ENCODE peak calls at places on chromosomes 2 and 18, in nine cellular contexts. One of them, this sample, is unnamed.

GRCh38 chr18:55387139-55387984 is 200.6 kb downstream of the TCF4 start:
- DNase-seq in WERI-Rb-1: no peak
- DNase-seq in AG04450: no peak
- DNase-seq in naive thymus-derived CD4-positive, alpha-beta T cell: no peak
- DNase-seq in thyroid gland: no peak
- DNase-seq in small intestine: no peak
- DNase-seq in fibroblast of lung: no peak
- DNase-seq in tibial nerve: no peak
- DNase-seq in brain microvascular endothelial cell: no peak
- DNase-seq in this sample: no peak

GRCh38 chr2:10241641-10242430 is 60.9 kb upstream of the HPCAL1 start:
- DNase-seq in WERI-Rb-1: no peak
- DNase-seq in AG04450: no peak
- DNase-seq in naive thymus-derived CD4-positive, alpha-beta T cell: no peak
- DNase-seq in thyroid gland: no peak
- DNase-seq in small intestine: no peak
- DNase-seq in fibroblast of lung: no peak
- DNase-seq in tibial nerve: no peak
- DNase-seq in brain microvascular endothelial cell: no peak
- DNase-seq in this sample: no peak

GRCh38 chr2:174593041-174593440 is 4.6 kb downstream of the WIPF1 start:
- DNase-seq in WERI-Rb-1: no peak
- DNase-seq in AG04450: no peak
- DNase-seq in naive thymus-derived CD4-positive, alpha-beta T cell: no peak
- DNase-seq in thyroid gland: no peak
- DNase-seq in small intestine: no peak
- DNase-seq in fibroblast of lung: no peak
- DNase-seq in tibial nerve: no peak
- DNase-seq in brain microvascular endothelial cell: no peak
- DNase-seq in this sample: no peak

GRCh38 chr18:13147146-13147545 is 71.4 kb upstream of the LDLRAD4 start:
- DNase-seq in WERI-Rb-1: no peak
- DNase-seq in AG04450: no peak
- DNase-seq in naive thymus-derived CD4-positive, alpha-beta T cell: no peak
- DNase-seq in thyroid gland: no peak
- DNase-seq in small intestine: no peak
- DNase-seq in fibroblast of lung: no peak
- DNase-seq in tibial nerve: no peak
- DNase-seq in brain microvascular endothelial cell: no peak
- DNase-seq in this sample: no peak

GRCh38 chr2:223925106-223925505 is 20.0 kb downstream of the WDFY1 start:
- DNase-seq in WERI-Rb-1: no peak
- DNase-seq in AG04450: no peak
- DNase-seq in naive thymus-derived CD4-positive, alpha-beta T cell: no peak
- DNase-seq in thyroid gland: no peak
- DNase-seq in small intestine: no peak
- DNase-seq in fibroblast of lung: peak; percentile 72
- DNase-seq in tibial nerve: no peak
- DNase-seq in brain microvascular endothelial cell: no peak
- DNase-seq in this sample: no peak

GRCh38 chr18:78726326-78727056 is 253.1 kb upstream of the SALL3 start:
- DNase-seq in WERI-Rb-1: peak; percentile 3
- DNase-seq in AG04450: no peak
- DNase-seq in naive thymus-derived CD4-positive, alpha-beta T cell: no peak
- DNase-seq in thyroid gland: no peak
- DNase-seq in small intestine: no peak
- DNase-seq in fibroblast of lung: no peak
- DNase-seq in tibial nerve: no peak
- DNase-seq in brain microvascular endothelial cell: no peak
- DNase-seq in this sample: no peak

GRCh38 chr2:120444691-120445240 is 98.8 kb downstream of the INHBB start:
- DNase-seq in WERI-Rb-1: no peak
- DNase-seq in AG04450: no peak
- DNase-seq in naive thymus-derived CD4-positive, alpha-beta T cell: no peak
- DNase-seq in thyroid gland: no peak
- DNase-seq in small intestine: no peak
- DNase-seq in fibroblast of lung: no peak
- DNase-seq in tibial nerve: no peak
- DNase-seq in brain microvascular endothelial cell: no peak
- DNase-seq in this sample: no peak

GRCh38 chr2:125745514-125745913 is 910.4 kb upstream of the GYPC start:
- DNase-seq in WERI-Rb-1: peak; percentile 51
- DNase-seq in AG04450: no peak
- DNase-seq in naive thymus-derived CD4-positive, alpha-beta T cell: no peak
- DNase-seq in thyroid gland: no peak
- DNase-seq in small intestine: peak; percentile 37
- DNase-seq in fibroblast of lung: peak; percentile 3
- DNase-seq in tibial nerve: no peak
- DNase-seq in brain microvascular endothelial cell: peak; percentile 1
- DNase-seq in this sample: no peak

GRCh38 chr2:109201465-109202420 is 72.7 kb downstream of the SH3RF3 start:
- DNase-seq in WERI-Rb-1: peak; percentile 20
- DNase-seq in AG04450: no peak
- DNase-seq in naive thymus-derived CD4-positive, alpha-beta T cell: no peak
- DNase-seq in thyroid gland: no peak
- DNase-seq in small intestine: no peak
- DNase-seq in fibroblast of lung: no peak
- DNase-seq in tibial nerve: no peak
- DNase-seq in brain microvascular endothelial cell: no peak
- DNase-seq in this sample: no peak

GRCh38 chr2:176122633-176123482 is at the start of gene HOXD9:
- DNase-seq in WERI-Rb-1: peak; percentile 61
- DNase-seq in AG04450: no peak
- DNase-seq in naive thymus-derived CD4-positive, alpha-beta T cell: no peak
- DNase-seq in thyroid gland: peak; percentile 37
- DNase-seq in small intestine: no peak
- DNase-seq in fibroblast of lung: no peak
- DNase-seq in tibial nerve: peak; percentile 65
- DNase-seq in brain microvascular endothelial cell: no peak
- DNase-seq in this sample: no peak

GRCh38 chr2:176124358-176125214 is 2.1 kb downstream of the HOXD9 start:
- DNase-seq in WERI-Rb-1: no peak
- DNase-seq in AG04450: no peak
- DNase-seq in naive thymus-derived CD4-positive, alpha-beta T cell: no peak
- DNase-seq in thyroid gland: no peak
- DNase-seq in small intestine: no peak
- DNase-seq in fibroblast of lung: no peak
- DNase-seq in tibial nerve: no peak
- DNase-seq in brain microvascular endothelial cell: no peak
- DNase-seq in this sample: no peak

GRCh38 chr2:176125215-176126054 is 2.9 kb downstream of the HOXD9 start:
- DNase-seq in WERI-Rb-1: no peak
- DNase-seq in AG04450: no peak
- DNase-seq in naive thymus-derived CD4-positive, alpha-beta T cell: no peak
- DNase-seq in thyroid gland: no peak
- DNase-seq in small intestine: no peak
- DNase-seq in fibroblast of lung: no peak
- DNase-seq in tibial nerve: no peak
- DNase-seq in brain microvascular endothelial cell: no peak
- DNase-seq in this sample: no peak

GRCh38 chr2:176123483-176123843 is 944 bp downstream of the HOXD9 start:
- DNase-seq in WERI-Rb-1: no peak
- DNase-seq in AG04450: no peak
- DNase-seq in naive thymus-derived CD4-positive, alpha-beta T cell: no peak
- DNase-seq in thyroid gland: no peak
- DNase-seq in small intestine: no peak
- DNase-seq in fibroblast of lung: no peak
- DNase-seq in tibial nerve: no peak
- DNase-seq in brain microvascular endothelial cell: no peak
- DNase-seq in this sample: no peak

DNA sequence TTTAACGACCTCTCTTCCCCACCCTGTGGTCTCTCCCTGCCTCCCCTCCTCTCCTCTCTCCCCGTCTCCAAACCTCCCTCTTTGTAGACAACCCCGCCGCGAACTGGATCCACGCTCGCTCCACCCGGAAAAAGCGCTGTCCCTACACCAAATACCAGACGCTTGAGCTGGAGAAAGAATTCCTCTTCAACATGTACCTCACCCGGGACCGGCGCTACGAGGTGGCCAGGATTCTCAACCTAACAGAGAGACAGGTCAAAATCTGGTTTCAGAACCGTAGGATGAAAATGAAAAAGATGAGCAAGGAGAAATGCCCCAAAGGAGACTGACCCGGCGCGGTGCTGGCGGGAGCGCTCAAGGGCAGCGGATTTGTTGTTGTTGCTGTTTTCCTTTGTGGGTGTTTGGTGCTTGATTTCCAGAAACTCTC is 1.3 kb downstream of the HOXD9 start:
- DNase-seq in WERI-Rb-1: no peak
- DNase-seq in AG04450: no peak
- DNase-seq in naive thymus-derived CD4-positive, alpha-beta T cell: no peak
- DNase-seq in thyroid gland: no peak
- DNase-seq in small intestine: no peak
- DNase-seq in fibroblast of lung: no peak
- DNase-seq in tibial nerve: no peak
- DNase-seq in brain microvascular endothelial cell: no peak
- DNase-seq in this sample: no peak
- H3K4me3 ChIP-seq in WERI-Rb-1: no peak overlapping the region
- H3K4me3 ChIP-seq in AG04450: no peak overlapping the region
- H3K4me3 ChIP-seq in naive thymus-derived CD4-positive, alpha-beta T cell: no peak overlapping the region
- H3K4me3 ChIP-seq in thyroid gland: no peak overlapping the region
- H3K4me3 ChIP-seq in small intestine: no peak overlapping the region
- H3K4me3 ChIP-seq in fibroblast of lung: no peak overlapping the region
- H3K4me3 ChIP-seq in tibial nerve: no peak overlapping the region
- H3K4me3 ChIP-seq in brain microvascular endothelial cell: no peak overlapping the region
- H3K4me3 ChIP-seq in this sample: no peak overlapping the region

GRCh38 chr2:177187631-177188312 is 24.8 kb upstream of the HNRNPA3 start:
- DNase-seq in WERI-Rb-1: no peak
- DNase-seq in AG04450: no peak
- DNase-seq in naive thymus-derived CD4-positive, alpha-beta T cell: no peak
- DNase-seq in thyroid gland: no peak
- DNase-seq in small intestine: peak; percentile 93
- DNase-seq in fibroblast of lung: peak; percentile 87
- DNase-seq in tibial nerve: no peak
- DNase-seq in brain microvascular endothelial cell: peak; percentile 82
- DNase-seq in this sample: no peak
- H3K27ac ChIP-seq in WERI-Rb-1: no peak overlapping the region
- H3K27ac ChIP-seq in AG04450: no peak overlapping the region
- H3K27ac ChIP-seq in naive thymus-derived CD4-positive, alpha-beta T cell: no peak overlapping the region
- H3K27ac ChIP-seq in thyroid gland: no peak overlapping the region
- H3K27ac ChIP-seq in small intestine: no peak overlapping the region
- H3K27ac ChIP-seq in fibroblast of lung: no peak overlapping the region
- H3K27ac ChIP-seq in tibial nerve: no peak overlapping the region
- H3K27ac ChIP-seq in brain microvascular endothelial cell: no peak overlapping the region
- H3K27ac ChIP-seq in this sample: no peak overlapping the region

DNA sequence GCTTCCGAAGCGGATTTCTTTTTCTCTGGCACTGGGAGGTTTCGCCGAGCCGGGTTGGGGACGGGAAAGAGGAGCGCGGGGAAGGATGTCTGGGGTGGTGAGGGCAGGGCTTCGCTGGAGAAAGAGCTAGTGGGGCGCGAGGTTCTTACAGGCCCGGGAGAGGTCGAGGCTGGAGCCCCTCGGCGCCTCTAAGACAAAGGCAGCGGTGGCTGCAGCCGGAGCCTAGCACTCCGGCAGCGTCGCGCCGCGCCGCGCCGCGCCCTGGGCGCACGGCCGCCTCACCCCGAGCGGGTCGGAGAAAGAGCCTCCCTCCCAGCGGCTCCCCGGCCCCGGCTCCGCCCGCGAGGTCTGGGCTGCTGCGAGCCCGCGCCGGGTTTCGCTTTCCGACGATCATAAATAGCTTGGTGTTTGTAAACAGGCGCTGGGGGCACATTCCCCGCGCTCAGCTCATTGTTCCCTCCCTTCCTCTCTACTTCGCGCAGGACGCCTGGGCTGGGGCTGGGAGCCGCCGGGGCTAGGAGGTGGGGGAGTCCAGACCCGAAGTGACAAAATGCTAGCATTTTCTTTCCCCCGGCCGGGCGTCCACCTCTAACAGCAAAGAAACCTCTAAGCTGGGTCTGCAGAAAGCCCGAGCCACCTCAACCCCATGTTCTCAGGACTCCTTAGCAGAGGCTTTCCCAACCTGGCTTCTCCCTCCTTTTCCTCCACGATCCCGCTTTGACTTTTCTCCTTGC is 813 bp upstream of the MEIS1 start:
- DNase-seq in WERI-Rb-1: peak; percentile 56
- DNase-seq in AG04450: no peak
- DNase-seq in naive thymus-derived CD4-positive, alpha-beta T cell: no peak
- DNase-seq in thyroid gland: no peak
- DNase-seq in small intestine: peak; percentile 58
- DNase-seq in fibroblast of lung: peak; percentile 76
- DNase-seq in tibial nerve: no peak
- DNase-seq in brain microvascular endothelial cell: peak; percentile 38
- DNase-seq in this sample: no peak
- H3K27me3 ChIP-seq in WERI-Rb-1: no peaks in the 10 kb centered on the region
- H3K27me3 ChIP-seq in AG04450: no peaks in the 10 kb centered on the region
- H3K27me3 ChIP-seq in naive thymus-derived CD4-positive, alpha-beta T cell: peaks cover 10% of the 10 kb centered on the region
- H3K27me3 ChIP-seq in thyroid gland: peaks cover 6% of the 10 kb centered on the region
- H3K27me3 ChIP-seq in small intestine: peaks cover 12% of the 10 kb centered on the region
- H3K27me3 ChIP-seq in fibroblast of lung: no peaks in the 10 kb centered on the region
- H3K27me3 ChIP-seq in tibial nerve: peaks cover 13% of the 10 kb centered on the region
- H3K27me3 ChIP-seq in brain microvascular endothelial cell: peaks cover 76% of the 10 kb centered on the region
- H3K27me3 ChIP-seq in this sample: no peaks in the 10 kb centered on the region

GRCh38 chr2:104863585-104864279 is 9.8 kb downstream of the POU3F3 start:
- DNase-seq in WERI-Rb-1: no peak
- DNase-seq in AG04450: no peak
- DNase-seq in naive thymus-derived CD4-positive, alpha-beta T cell: no peak
- DNase-seq in thyroid gland: no peak
- DNase-seq in small intestine: no peak
- DNase-seq in fibroblast of lung: no peak
- DNase-seq in tibial nerve: no peak
- DNase-seq in brain microvascular endothelial cell: no peak
- DNase-seq in this sample: no peak

GRCh38 chr2:104863229-104863584 is 9.3 kb downstream of the POU3F3 start:
- DNase-seq in WERI-Rb-1: no peak
- DNase-seq in AG04450: no peak
- DNase-seq in naive thymus-derived CD4-positive, alpha-beta T cell: no peak
- DNase-seq in thyroid gland: no peak
- DNase-seq in small intestine: no peak
- DNase-seq in fibroblast of lung: no peak
- DNase-seq in tibial nerve: no peak
- DNase-seq in brain microvascular endothelial cell: no peak
- DNase-seq in this sample: no peak

GRCh38 chr2:104864280-104864599 is 10.3 kb downstream of the POU3F3 start:
- DNase-seq in WERI-Rb-1: no peak
- DNase-seq in AG04450: no peak
- DNase-seq in naive thymus-derived CD4-positive, alpha-beta T cell: no peak
- DNase-seq in thyroid gland: no peak
- DNase-seq in small intestine: no peak
- DNase-seq in fibroblast of lung: no peak
- DNase-seq in tibial nerve: no peak
- DNase-seq in brain microvascular endothelial cell: no peak
- DNase-seq in this sample: no peak

GRCh38 chr2:104861295-104862060 is 7.6 kb downstream of the POU3F3 start:
- DNase-seq in WERI-Rb-1: no peak
- DNase-seq in AG04450: no peak
- DNase-seq in naive thymus-derived CD4-positive, alpha-beta T cell: no peak
- DNase-seq in thyroid gland: no peak
- DNase-seq in small intestine: no peak
- DNase-seq in fibroblast of lung: no peak
- DNase-seq in tibial nerve: no peak
- DNase-seq in brain microvascular endothelial cell: no peak
- DNase-seq in this sample: no peak

GRCh38 chr2:104862061-104862941 is 8.4 kb downstream of the POU3F3 start:
- DNase-seq in WERI-Rb-1: no peak
- DNase-seq in AG04450: no peak
- DNase-seq in naive thymus-derived CD4-positive, alpha-beta T cell: no peak
- DNase-seq in thyroid gland: no peak
- DNase-seq in small intestine: no peak
- DNase-seq in fibroblast of lung: no peak
- DNase-seq in tibial nerve: no peak
- DNase-seq in brain microvascular endothelial cell: no peak
- DNase-seq in this sample: no peak
- H3K4me3 ChIP-seq in WERI-Rb-1: no peak overlapping the region
- H3K4me3 ChIP-seq in AG04450: no peak overlapping the region
- H3K4me3 ChIP-seq in naive thymus-derived CD4-positive, alpha-beta T cell: no peak overlapping the region
- H3K4me3 ChIP-seq in thyroid gland: no peak overlapping the region
- H3K4me3 ChIP-seq in small intestine: peak overlapping the region; percentile 7
- H3K4me3 ChIP-seq in fibroblast of lung: no peak overlapping the region
- H3K4me3 ChIP-seq in tibial nerve: no peak overlapping the region
- H3K4me3 ChIP-seq in brain microvascular endothelial cell: no peak overlapping the region
- H3K4me3 ChIP-seq in this sample: peak overlapping the region; percentile 32

GRCh38 chr18:31684279-31685096 is at the start of gene B4GALT6:
- DNase-seq in WERI-Rb-1: peak; percentile 61
- DNase-seq in AG04450: no peak
- DNase-seq in naive thymus-derived CD4-positive, alpha-beta T cell: no peak
- DNase-seq in thyroid gland: peak; percentile 16
- DNase-seq in small intestine: peak; percentile 61
- DNase-seq in fibroblast of lung: peak; percentile 25
- DNase-seq in tibial nerve: no peak
- DNase-seq in brain microvascular endothelial cell: peak; percentile 7
- DNase-seq in this sample: no peak
- H3K27ac ChIP-seq in WERI-Rb-1: peak within 1 kb of the TSS; percentile 86
- H3K27ac ChIP-seq in AG04450: no peak within 1 kb of the TSS
- H3K27ac ChIP-seq in naive thymus-derived CD4-positive, alpha-beta T cell: no peak within 1 kb of the TSS
- H3K27ac ChIP-seq in thyroid gland: no peak within 1 kb of the TSS
- H3K27ac ChIP-seq in small intestine: peak within 1 kb of the TSS; percentile 71
- H3K27ac ChIP-seq in fibroblast of lung: no peak within 1 kb of the TSS
- H3K27ac ChIP-seq in tibial nerve: no peak within 1 kb of the TSS
- H3K27ac ChIP-seq in brain microvascular endothelial cell: peak within 1 kb of the TSS; percentile 29
- H3K27ac ChIP-seq in this sample: peak within 1 kb of the TSS; percentile 61